ENCODE peak calls at places on chromosomes 5 and 9, in ten cellular contexts. One of them, this sample, is unnamed.
A peak's percentile ranks its signal among the peaks of the same experiment; 100 is the strongest.

GRCh38 chr5:65213921-65214525 is 267.7 kb downstream of the ADAMTS6 start:
- DNase-seq in AG09319: no peak
- DNase-seq in foreskin fibroblast: no peak
- DNase-seq in ovary: no peak
- DNase-seq in lower leg skin: no peak
- DNase-seq in choroid plexus epithelial cell: peak; percentile 69
- DNase-seq in endothelial cell: peak; percentile 19
- DNase-seq in mesothelial cell of epicardium: no peak
- DNase-seq in epithelial cell of esophagus: peak; percentile 58
- DNase-seq in transverse colon: peak; percentile 9
- DNase-seq in this sample: no peak

GRCh38 chr9:715743-716400 is 125.6 kb upstream of the DMRT1 start:
- DNase-seq in epithelial cell of esophagus: no peak
- DNase-seq in choroid plexus epithelial cell: peak; percentile 51
- DNase-seq in AG09319: no peak
- DNase-seq in endothelial cell: no peak
- DNase-seq in foreskin fibroblast: no peak
- DNase-seq in ovary: no peak
- DNase-seq in transverse colon: no peak
- DNase-seq in lower leg skin: no peak
- DNase-seq in mesothelial cell of epicardium: no peak
- DNase-seq in this sample: no peak

GRCh38 chr5:98656106-98656795 is 117.2 kb upstream of the RGMB start:
- DNase-seq in ovary: no peak
- DNase-seq in epithelial cell of esophagus: no peak
- DNase-seq in mesothelial cell of epicardium: no peak
- DNase-seq in AG09319: no peak
- DNase-seq in endothelial cell: no peak
- DNase-seq in lower leg skin: no peak
- DNase-seq in choroid plexus epithelial cell: peak; percentile 64
- DNase-seq in foreskin fibroblast: peak; percentile 21
- DNase-seq in transverse colon: no peak
- DNase-seq in this sample: no peak

GRCh38 chr9:88852794-88853193 is 138.5 kb upstream of the S1PR3 start:
- DNase-seq in lower leg skin: no peak
- DNase-seq in epithelial cell of esophagus: peak; percentile 84
- DNase-seq in mesothelial cell of epicardium: no peak
- DNase-seq in choroid plexus epithelial cell: peak; percentile 96
- DNase-seq in transverse colon: no peak
- DNase-seq in AG09319: peak; percentile 59
- DNase-seq in endothelial cell: no peak
- DNase-seq in foreskin fibroblast: peak; percentile 98
- DNase-seq in ovary: no peak
- DNase-seq in this sample: no peak

GRCh38 chr9:70259512-70259802 is 679 bp downstream of the SMC5 start:
- DNase-seq in transverse colon: no peak
- DNase-seq in foreskin fibroblast: no peak
- DNase-seq in choroid plexus epithelial cell: no peak
- DNase-seq in ovary: no peak
- DNase-seq in lower leg skin: no peak
- DNase-seq in mesothelial cell of epicardium: no peak
- DNase-seq in endothelial cell: no peak
- DNase-seq in AG09319: no peak
- DNase-seq in epithelial cell of esophagus: no peak
- DNase-seq in this sample: no peak

GRCh38 chr9:73151653-73152382 is at the start of gene ANXA1:
- DNase-seq in foreskin fibroblast: peak; percentile 75
- DNase-seq in choroid plexus epithelial cell: peak; percentile 93
- DNase-seq in ovary: no peak
- DNase-seq in mesothelial cell of epicardium: no peak
- DNase-seq in epithelial cell of esophagus: peak; percentile 92
- DNase-seq in transverse colon: no peak
- DNase-seq in lower leg skin: peak; percentile 68
- DNase-seq in AG09319: peak; percentile 77
- DNase-seq in endothelial cell: no peak
- DNase-seq in this sample: no peak

GRCh38 chr5:135442387-135443256 is 4.5 kb downstream of the DCANP1 start:
- DNase-seq in choroid plexus epithelial cell: no peak
- DNase-seq in endothelial cell: no peak
- DNase-seq in mesothelial cell of epicardium: no peak
- DNase-seq in transverse colon: no peak
- DNase-seq in AG09319: no peak
- DNase-seq in epithelial cell of esophagus: no peak
- DNase-seq in lower leg skin: no peak
- DNase-seq in ovary: no peak
- DNase-seq in foreskin fibroblast: no peak
- DNase-seq in this sample: no peak

GRCh38 chr5:170353011-170353890 is 35.9 kb downstream of the KCNMB1 start:
- DNase-seq in endothelial cell: no peak
- DNase-seq in lower leg skin: no peak
- DNase-seq in AG09319: no peak
- DNase-seq in epithelial cell of esophagus: no peak
- DNase-seq in mesothelial cell of epicardium: no peak
- DNase-seq in ovary: no peak
- DNase-seq in transverse colon: no peak
- DNase-seq in choroid plexus epithelial cell: peak; percentile 15
- DNase-seq in foreskin fibroblast: no peak
- DNase-seq in this sample: no peak

GRCh38 chr5:78727786-78728761 is 79.5 kb upstream of the LHFPL2 start:
- DNase-seq in lower leg skin: no peak
- DNase-seq in endothelial cell: no peak
- DNase-seq in ovary: no peak
- DNase-seq in choroid plexus epithelial cell: no peak
- DNase-seq in foreskin fibroblast: no peak
- DNase-seq in AG09319: no peak
- DNase-seq in epithelial cell of esophagus: no peak
- DNase-seq in transverse colon: peak; percentile 50
- DNase-seq in mesothelial cell of epicardium: no peak
- DNase-seq in this sample: no peak

DNA sequence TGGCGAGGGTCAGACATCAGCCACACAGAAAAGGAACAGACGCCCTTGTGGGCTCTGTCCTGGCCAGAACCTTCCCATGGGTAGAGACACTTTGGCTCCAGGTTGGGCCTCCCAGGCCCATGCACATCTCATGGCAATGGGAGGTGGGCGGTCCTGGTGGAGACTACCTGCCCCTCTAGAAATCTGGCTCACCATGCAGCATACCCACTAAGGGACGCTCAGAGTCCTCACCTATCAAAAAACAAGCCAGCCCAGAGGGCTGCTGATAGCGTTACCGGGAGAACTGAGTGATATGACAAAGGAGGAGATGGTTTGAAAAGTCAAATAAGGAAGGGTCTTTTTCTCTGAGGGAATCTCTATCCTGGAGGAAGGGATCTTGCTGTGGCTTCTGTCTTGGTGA is 62.1 kb downstream of the C5orf15 start:
- DNase-seq in AG09319: no peak
- DNase-seq in mesothelial cell of epicardium: no peak
- DNase-seq in transverse colon: no peak
- DNase-seq in ovary: no peak
- DNase-seq in lower leg skin: no peak
- DNase-seq in epithelial cell of esophagus: no peak
- DNase-seq in endothelial cell: no peak
- DNase-seq in choroid plexus epithelial cell: no peak
- DNase-seq in foreskin fibroblast: no peak
- DNase-seq in this sample: no peak
- TF ChIP-seq CTCF in AG09319: no peak
- TF ChIP-seq CTCF in mesothelial cell of epicardium: no peak
- TF ChIP-seq CTCF in transverse colon: no peak
- TF ChIP-seq CTCF in ovary: no peak
- TF ChIP-seq CTCF in lower leg skin: no peak
- TF ChIP-seq CTCF in epithelial cell of esophagus: no peak
- TF ChIP-seq CTCF in endothelial cell: no peak
- TF ChIP-seq CTCF in choroid plexus epithelial cell: no peak
- TF ChIP-seq CTCF in foreskin fibroblast: no peak
- TF ChIP-seq CTCF in this sample: no peak

GRCh38 chr5:111757582-111758283 is 739 bp upstream of the NREP start:
- DNase-seq in ovary: peak; percentile 87
- DNase-seq in lower leg skin: peak; percentile 86
- DNase-seq in epithelial cell of esophagus: peak; percentile 86
- DNase-seq in AG09319: peak; percentile 88
- DNase-seq in mesothelial cell of epicardium: peak; percentile 78
- DNase-seq in choroid plexus epithelial cell: peak; percentile 94
- DNase-seq in foreskin fibroblast: peak; percentile 93
- DNase-seq in endothelial cell: peak; percentile 78
- DNase-seq in transverse colon: peak; percentile 92
- DNase-seq in this sample: peak; percentile 93
- TF ChIP-seq CTCF in ovary: peak; percentile 0
- TF ChIP-seq CTCF in lower leg skin: no peak
- TF ChIP-seq CTCF in epithelial cell of esophagus: no peak
- TF ChIP-seq CTCF in AG09319: no peak
- TF ChIP-seq CTCF in mesothelial cell of epicardium: no peak
- TF ChIP-seq CTCF in choroid plexus epithelial cell: no peak
- TF ChIP-seq CTCF in foreskin fibroblast: no peak
- TF ChIP-seq CTCF in endothelial cell: no peak
- TF ChIP-seq CTCF in transverse colon: no peak
- TF ChIP-seq CTCF in this sample: peak; percentile 1

DNA sequence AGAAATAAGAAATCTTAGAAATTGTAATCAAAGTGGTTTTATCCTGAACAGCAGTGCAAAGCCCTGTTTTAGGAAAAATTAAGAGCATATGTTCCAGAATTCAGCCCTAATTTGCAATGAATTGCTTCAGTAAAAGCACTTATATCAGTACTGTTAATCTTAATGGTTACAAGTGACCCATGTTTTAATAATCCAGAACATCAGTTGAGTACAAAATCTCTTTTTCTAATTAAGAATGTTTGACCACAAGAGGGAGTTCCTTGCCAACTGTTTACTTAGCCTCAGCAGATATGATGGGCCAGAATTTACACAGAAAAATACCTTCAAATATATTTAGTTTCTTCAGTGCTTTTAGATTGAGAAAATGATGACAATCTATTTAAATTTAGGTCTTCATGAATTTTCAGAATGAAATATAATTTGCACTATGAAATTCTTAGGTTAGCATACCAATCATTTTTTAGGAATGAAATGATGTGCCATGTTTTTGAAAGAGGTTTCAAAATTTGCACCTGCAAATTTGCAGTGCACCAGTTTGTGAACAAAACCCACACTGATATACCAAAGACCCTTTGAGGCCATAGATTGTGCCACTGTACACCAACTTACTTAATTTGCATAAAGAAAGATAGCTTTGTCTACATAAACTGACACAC is 926.3 kb upstream of the ARRDC3 start:
- DNase-seq in epithelial cell of esophagus: peak; percentile 36
- DNase-seq in foreskin fibroblast: peak; percentile 45
- DNase-seq in endothelial cell: no peak
- DNase-seq in lower leg skin: no peak
- DNase-seq in ovary: no peak
- DNase-seq in transverse colon: no peak
- DNase-seq in mesothelial cell of epicardium: no peak
- DNase-seq in AG09319: peak; percentile 14
- DNase-seq in choroid plexus epithelial cell: peak; percentile 82
- DNase-seq in this sample: no peak
- TF ChIP-seq CTCF in epithelial cell of esophagus: peak; percentile 50
- TF ChIP-seq CTCF in foreskin fibroblast: peak; percentile 36
- TF ChIP-seq CTCF in endothelial cell: peak; percentile 70
- TF ChIP-seq CTCF in lower leg skin: no peak
- TF ChIP-seq CTCF in ovary: peak; percentile 43
- TF ChIP-seq CTCF in transverse colon: no peak
- TF ChIP-seq CTCF in mesothelial cell of epicardium: peak; percentile 73
- TF ChIP-seq CTCF in AG09319: peak; percentile 38
- TF ChIP-seq CTCF in choroid plexus epithelial cell: peak; percentile 60
- TF ChIP-seq CTCF in this sample: no peak

DNA sequence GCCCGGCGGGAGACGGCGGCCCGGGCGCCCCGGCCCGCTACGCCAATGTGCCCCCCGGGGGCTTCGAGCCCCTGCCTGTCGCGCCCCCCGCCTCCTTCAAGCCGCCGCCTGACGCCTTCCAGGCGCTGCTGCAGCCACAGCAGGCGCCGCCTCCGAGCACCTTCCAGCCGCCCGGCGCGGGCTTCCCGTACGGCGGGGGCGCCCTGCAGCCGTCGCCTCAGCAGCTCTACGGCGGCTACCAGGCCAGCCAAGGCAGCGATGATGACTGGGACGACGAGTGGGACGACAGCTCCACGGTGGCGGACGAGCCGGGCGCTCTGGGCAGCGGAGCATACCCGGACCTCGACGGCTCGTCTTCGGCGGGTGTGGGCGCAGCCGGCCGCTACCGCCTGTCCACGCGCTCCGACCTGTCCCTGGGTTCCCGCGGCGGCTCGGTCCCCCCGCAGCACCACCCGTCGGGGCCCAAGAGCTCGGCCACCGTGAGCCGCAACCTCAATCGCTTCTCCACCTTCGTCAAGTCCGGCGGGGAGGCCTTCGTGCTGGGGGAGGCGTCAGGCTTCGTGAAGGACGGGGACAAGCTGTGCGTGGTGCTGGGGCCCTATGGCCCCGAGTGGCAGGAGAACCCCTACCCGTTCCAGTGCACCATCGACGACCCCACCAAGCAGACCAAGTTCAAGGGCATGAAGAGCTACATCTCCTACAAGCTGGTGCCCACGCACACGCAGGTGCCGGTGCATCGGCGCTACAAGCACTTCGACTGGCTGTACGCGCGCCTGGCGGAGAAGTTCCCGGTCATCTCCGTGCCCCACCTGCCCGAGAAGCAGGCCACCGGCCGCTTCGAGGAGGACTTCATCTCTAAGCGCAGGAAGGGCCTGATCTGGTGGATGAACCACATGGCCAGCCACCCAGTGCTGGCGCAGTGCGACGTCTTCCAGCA is 855 bp downstream of the SNX18 start:
- DNase-seq in epithelial cell of esophagus: peak; percentile 61
- DNase-seq in foreskin fibroblast: no peak
- DNase-seq in lower leg skin: no peak
- DNase-seq in endothelial cell: peak; percentile 57
- DNase-seq in transverse colon: peak; percentile 58
- DNase-seq in AG09319: no peak
- DNase-seq in ovary: peak; percentile 44
- DNase-seq in mesothelial cell of epicardium: no peak
- DNase-seq in choroid plexus epithelial cell: peak; percentile 51
- DNase-seq in this sample: peak; percentile 62
- TF ChIP-seq CTCF in epithelial cell of esophagus: no peak
- TF ChIP-seq CTCF in foreskin fibroblast: no peak
- TF ChIP-seq CTCF in lower leg skin: no peak
- TF ChIP-seq CTCF in endothelial cell: no peak
- TF ChIP-seq CTCF in transverse colon: no peak
- TF ChIP-seq CTCF in AG09319: no peak
- TF ChIP-seq CTCF in ovary: no peak
- TF ChIP-seq CTCF in mesothelial cell of epicardium: no peak
- TF ChIP-seq CTCF in choroid plexus epithelial cell: no peak
- TF ChIP-seq CTCF in this sample: no peak

This sample was measured in psoas muscle.